ENCODE peak calls at places on chromosomes 5 and 9, in seven cellular contexts. One of them, this sample, is unnamed.

GRCh38 chr5:120174089-120174488 is 290.0 kb upstream of the PRR16 start:
- DNase-seq in uterus: no peak
- DNase-seq in transverse colon: no peak
- DNase-seq in GM12865: no peak
- DNase-seq in MCF 10A: no peak
- DNase-seq in WTC11: no peak
- DNase-seq in mucosa of descending colon: no peak
- DNase-seq in this sample: no peak

GRCh38 chr5:164319161-164319560 is 813.7 kb downstream of the MAT2B start:
- DNase-seq in mucosa of descending colon: no peak
- DNase-seq in WTC11: no peak
- DNase-seq in GM12865: no peak
- DNase-seq in transverse colon: no peak
- DNase-seq in uterus: no peak
- DNase-seq in MCF 10A: no peak
- DNase-seq in this sample: no peak

GRCh38 chr5:54882101-54882500 is 103.3 kb downstream of the ESM1 start:
- DNase-seq in transverse colon: no peak
- DNase-seq in WTC11: no peak
- DNase-seq in MCF 10A: peak
- DNase-seq in GM12865: no peak
- DNase-seq in uterus: no peak
- DNase-seq in mucosa of descending colon: no peak
- DNase-seq in this sample: no peak

GRCh38 chr5:115749016-115749415 is 67.4 kb downstream of the CDO1 start:
- DNase-seq in transverse colon: no peak
- DNase-seq in MCF 10A: peak
- DNase-seq in GM12865: no peak
- DNase-seq in uterus: no peak
- DNase-seq in mucosa of descending colon: no peak
- DNase-seq in WTC11: no peak
- DNase-seq in this sample: no peak

GRCh38 chr5:155293605-155294178 is 280.1 kb downstream of the KIF4B start:
- DNase-seq in transverse colon: no peak
- DNase-seq in GM12865: no peak
- DNase-seq in WTC11: no peak
- DNase-seq in mucosa of descending colon: no peak
- DNase-seq in uterus: no peak
- DNase-seq in MCF 10A: no peak
- DNase-seq in this sample: no peak

GRCh38 chr5:135009736-135010501 is 24.1 kb downstream of the PITX1 start:
- DNase-seq in uterus: no peak
- DNase-seq in mucosa of descending colon: no peak
- DNase-seq in GM12865: no peak
- DNase-seq in MCF 10A: no peak
- DNase-seq in transverse colon: no peak
- DNase-seq in WTC11: no peak
- DNase-seq in this sample: no peak

GRCh38 chr5:143386725-143387124 is 16.8 kb downstream of the NR3C1 start:
- DNase-seq in transverse colon: no peak
- DNase-seq in mucosa of descending colon: no peak
- DNase-seq in uterus: no peak
- DNase-seq in GM12865: no peak
- DNase-seq in WTC11: no peak
- DNase-seq in MCF 10A: no peak
- DNase-seq in this sample: no peak

GRCh38 chr5:104412649-104413240 is 850.2 kb upstream of the NUDT12 start:
- DNase-seq in WTC11: peak
- DNase-seq in mucosa of descending colon: no peak
- DNase-seq in uterus: no peak
- DNase-seq in MCF 10A: peak
- DNase-seq in GM12865: peak
- DNase-seq in transverse colon: no peak
- DNase-seq in this sample: no peak

GRCh38 chr5:140141241-140141640 is 15.5 kb downstream of the IGIP start:
- DNase-seq in GM12865: no peak
- DNase-seq in mucosa of descending colon: no peak
- DNase-seq in MCF 10A: peak
- DNase-seq in uterus: no peak
- DNase-seq in transverse colon: no peak
- DNase-seq in WTC11: no peak
- DNase-seq in this sample: no peak

GRCh38 chr5:175282611-175283225 is 161.3 kb downstream of the DRD1 start:
- DNase-seq in transverse colon: no peak
- DNase-seq in mucosa of descending colon: no peak
- DNase-seq in uterus: no peak
- DNase-seq in WTC11: no peak
- DNase-seq in GM12865: no peak
- DNase-seq in MCF 10A: no peak
- DNase-seq in this sample: no peak

GRCh38 chr5:1830571-1831228 is 29.5 kb downstream of the NDUFS6 start:
- DNase-seq in uterus: no peak
- DNase-seq in WTC11: no peak
- DNase-seq in transverse colon: no peak
- DNase-seq in GM12865: no peak
- DNase-seq in mucosa of descending colon: no peak
- DNase-seq in MCF 10A: no peak
- DNase-seq in this sample: no peak

GRCh38 chr9:99130069-99130468 is 25.2 kb downstream of the TGFBR1 start:
- DNase-seq in GM12865: peak
- DNase-seq in transverse colon: no peak
- DNase-seq in MCF 10A: no peak
- DNase-seq in mucosa of descending colon: no peak
- DNase-seq in WTC11: no peak
- DNase-seq in uterus: no peak
- DNase-seq in this sample: no peak

GRCh38 chr9:95116002-95116819 is 201.3 kb downstream of the FANCC start:
- DNase-seq in mucosa of descending colon: no peak
- DNase-seq in WTC11: no peak
- DNase-seq in MCF 10A: peak
- DNase-seq in uterus: no peak
- DNase-seq in transverse colon: peak
- DNase-seq in GM12865: no peak
- DNase-seq in this sample: no peak

GRCh38 chr5:67065697-67066096 is 130.9 kb downstream of the CD180 start:
- DNase-seq in transverse colon: no peak
- DNase-seq in mucosa of descending colon: no peak
- DNase-seq in uterus: no peak
- DNase-seq in GM12865: no peak
- DNase-seq in MCF 10A: no peak
- DNase-seq in WTC11: no peak
- DNase-seq in this sample: no peak

GRCh38 chr5:56496581-56497063 is 263.5 kb upstream of the ANKRD55 start:
- DNase-seq in MCF 10A: no peak
- DNase-seq in WTC11: no peak
- DNase-seq in mucosa of descending colon: no peak
- DNase-seq in uterus: no peak
- DNase-seq in transverse colon: no peak
- DNase-seq in GM12865: no peak
- DNase-seq in this sample: no peak

GRCh38 chr5:145801195-145801594 is 33.9 kb downstream of the PRELID2 start:
- DNase-seq in GM12865: no peak
- DNase-seq in transverse colon: no peak
- DNase-seq in WTC11: no peak
- DNase-seq in uterus: no peak
- DNase-seq in mucosa of descending colon: no peak
- DNase-seq in MCF 10A: peak
- DNase-seq in this sample: no peak

GRCh38 chr5:145800181-145800580 is 35.0 kb downstream of the PRELID2 start:
- DNase-seq in MCF 10A: no peak
- DNase-seq in mucosa of descending colon: no peak
- DNase-seq in WTC11: no peak
- DNase-seq in GM12865: no peak
- DNase-seq in transverse colon: no peak
- DNase-seq in uterus: no peak
- DNase-seq in this sample: no peak

GRCh38 chr5:145796318-145796717 is 38.8 kb downstream of the PRELID2 start:
- DNase-seq in GM12865: no peak
- DNase-seq in MCF 10A: no peak
- DNase-seq in WTC11: no peak
- DNase-seq in uterus: no peak
- DNase-seq in transverse colon: no peak
- DNase-seq in mucosa of descending colon: no peak
- DNase-seq in this sample: no peak

GRCh38 chr5:145793574-145793973 is 41.6 kb downstream of the PRELID2 start:
- DNase-seq in transverse colon: no peak
- DNase-seq in WTC11: no peak
- DNase-seq in MCF 10A: no peak
- DNase-seq in uterus: no peak
- DNase-seq in GM12865: no peak
- DNase-seq in mucosa of descending colon: no peak
- DNase-seq in this sample: no peak

GRCh38 chr5:145797336-145797735 is 37.8 kb downstream of the PRELID2 start:
- DNase-seq in WTC11: no peak
- DNase-seq in mucosa of descending colon: no peak
- DNase-seq in transverse colon: no peak
- DNase-seq in MCF 10A: peak
- DNase-seq in GM12865: no peak
- DNase-seq in uterus: no peak
- DNase-seq in this sample: no peak
- TF ChIP-seq CTCF in WTC11: no peak
- TF ChIP-seq CTCF in mucosa of descending colon: no peak
- TF ChIP-seq CTCF in transverse colon: no peak
- TF ChIP-seq CTCF in MCF 10A: no peak
- TF ChIP-seq CTCF in GM12865: no peak
- TF ChIP-seq CTCF in uterus: no peak
- TF ChIP-seq CTCF in this sample: no peak

GRCh38 chr9:111896942-111897830 is 572 bp downstream of the UGCG start:
- DNase-seq in GM12865: no peak
- DNase-seq in WTC11: peak
- DNase-seq in uterus: peak
- DNase-seq in mucosa of descending colon: peak
- DNase-seq in transverse colon: peak
- DNase-seq in MCF 10A: peak
- DNase-seq in this sample: peak
- TF ChIP-seq CTCF in GM12865: no peak
- TF ChIP-seq CTCF in WTC11: no peak
- TF ChIP-seq CTCF in uterus: peak
- TF ChIP-seq CTCF in mucosa of descending colon: no peak
- TF ChIP-seq CTCF in transverse colon: no peak
- TF ChIP-seq CTCF in MCF 10A: peak
- TF ChIP-seq CTCF in this sample: no peak

GRCh38 chr9:123812984-123813383 is 116.9 kb downstream of the DENND1A start:
- DNase-seq in MCF 10A: no peak
- DNase-seq in uterus: no peak
- DNase-seq in transverse colon: no peak
- DNase-seq in mucosa of descending colon: no peak
- DNase-seq in WTC11: no peak
- DNase-seq in GM12865: no peak
- DNase-seq in this sample: no peak

GRCh38 chr9:123806829-123807228 is 123.1 kb downstream of the DENND1A start:
- DNase-seq in mucosa of descending colon: no peak
- DNase-seq in WTC11: no peak
- DNase-seq in uterus: no peak
- DNase-seq in MCF 10A: no peak
- DNase-seq in GM12865: no peak
- DNase-seq in transverse colon: no peak
- DNase-seq in this sample: no peak

GRCh38 chr9:123807241-123807640 is 122.7 kb downstream of the DENND1A start:
- DNase-seq in MCF 10A: peak
- DNase-seq in mucosa of descending colon: no peak
- DNase-seq in uterus: no peak
- DNase-seq in WTC11: no peak
- DNase-seq in transverse colon: no peak
- DNase-seq in GM12865: no peak
- DNase-seq in this sample: no peak
- TF ChIP-seq CTCF in MCF 10A: no peak
- TF ChIP-seq CTCF in mucosa of descending colon: no peak
- TF ChIP-seq CTCF in uterus: no peak
- TF ChIP-seq CTCF in WTC11: no peak
- TF ChIP-seq CTCF in transverse colon: no peak
- TF ChIP-seq CTCF in GM12865: no peak
- TF ChIP-seq CTCF in this sample: no peak

DNA sequence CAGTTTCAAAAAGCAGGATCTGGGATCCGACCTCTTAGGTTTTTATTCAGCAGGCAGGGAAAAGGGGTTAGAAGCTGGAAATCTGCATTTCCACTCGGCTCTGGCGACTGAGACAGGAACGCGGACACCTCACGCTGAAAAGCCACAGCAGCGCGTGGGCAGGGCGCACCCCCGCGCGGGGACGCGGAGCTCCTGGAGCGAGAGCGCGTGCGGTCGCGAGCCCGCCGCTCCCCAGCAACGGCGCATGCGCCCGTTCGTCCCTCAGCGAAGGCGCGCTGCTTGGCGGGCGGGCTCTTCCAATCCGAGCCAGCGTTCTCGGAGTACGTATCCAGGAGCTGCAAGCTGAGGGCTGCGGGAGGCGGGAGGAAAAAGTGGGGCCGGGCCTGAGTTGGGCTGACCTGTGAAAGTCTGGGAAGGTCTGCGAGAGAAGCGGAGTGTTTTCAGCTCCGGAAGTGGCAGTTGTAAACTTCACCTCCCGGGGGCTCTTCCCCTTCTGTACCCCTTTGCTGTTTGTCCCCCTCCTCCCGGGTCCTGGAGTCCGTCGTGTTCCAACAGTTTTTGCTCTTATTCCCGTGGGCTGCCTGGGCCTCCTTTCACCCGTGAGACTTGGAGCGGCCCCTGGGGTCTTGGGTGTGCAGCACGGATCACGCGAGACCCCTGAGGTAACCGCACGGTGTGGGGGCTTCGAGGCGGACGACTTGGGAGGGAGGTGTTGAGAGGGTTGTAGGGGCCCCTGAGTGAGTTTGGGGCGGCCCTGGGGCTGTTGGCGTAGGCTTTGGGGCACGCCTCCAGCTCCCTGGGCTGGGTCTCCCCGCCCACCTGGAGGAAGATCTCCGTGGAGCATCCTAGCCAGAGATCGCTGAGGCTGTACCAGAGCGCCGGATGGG is at the start of gene CCDC171:
- DNase-seq in MCF 10A: peak
- DNase-seq in GM12865: peak
- DNase-seq in WTC11: peak
- DNase-seq in transverse colon: peak
- DNase-seq in uterus: peak
- DNase-seq in mucosa of descending colon: peak
- DNase-seq in this sample: peak
- TF ChIP-seq CTCF in MCF 10A: no peak
- TF ChIP-seq CTCF in GM12865: peak
- TF ChIP-seq CTCF in WTC11: no peak
- TF ChIP-seq CTCF in transverse colon: no peak
- TF ChIP-seq CTCF in uterus: peak
- TF ChIP-seq CTCF in mucosa of descending colon: no peak
- TF ChIP-seq CTCF in this sample: no peak

GRCh38 chr5:97570242-97570641 is 387.2 kb upstream of the RIOK2 start:
- DNase-seq in transverse colon: no peak
- DNase-seq in WTC11: no peak
- DNase-seq in GM12865: no peak
- DNase-seq in uterus: no peak
- DNase-seq in mucosa of descending colon: no peak
- DNase-seq in MCF 10A: no peak
- DNase-seq in this sample: no peak

GRCh38 chr5:97575322-97575721 is 392.3 kb upstream of the RIOK2 start:
- DNase-seq in uterus: no peak
- DNase-seq in mucosa of descending colon: no peak
- DNase-seq in GM12865: no peak
- DNase-seq in transverse colon: no peak
- DNase-seq in WTC11: no peak
- DNase-seq in MCF 10A: no peak
- DNase-seq in this sample: no peak
- TF ChIP-seq CTCF in uterus: no peak
- TF ChIP-seq CTCF in mucosa of descending colon: no peak
- TF ChIP-seq CTCF in GM12865: no peak
- TF ChIP-seq CTCF in transverse colon: no peak
- TF ChIP-seq CTCF in WTC11: no peak
- TF ChIP-seq CTCF in MCF 10A: no peak
- TF ChIP-seq CTCF in this sample: no peak